ENCODE peak calls at places on chromosomes 6 and 20, in eight cellular contexts. One of them, this sample, is unnamed.

GRCh38 chr6:36241728-36242127 is 28.1 kb upstream of the PNPLA1 start:
- DNase-seq in AG04449: no peak
- DNase-seq in heart left ventricle: no peak
- DNase-seq in choroid plexus epithelial cell: peak; percentile 23
- DNase-seq in fibroblast of pulmonary artery: peak; percentile 79
- DNase-seq in mammary epithelial cell: no peak
- DNase-seq in GM12865: peak; percentile 60
- DNase-seq in hepatocyte: no peak
- DNase-seq in this sample: no peak

GRCh38 chr6:25253371-25253770 is 25.8 kb upstream of the CARMIL1 start:
- DNase-seq in heart left ventricle: no peak
- DNase-seq in AG04449: no peak
- DNase-seq in fibroblast of pulmonary artery: no peak
- DNase-seq in GM12865: no peak
- DNase-seq in mammary epithelial cell: peak; percentile 64
- DNase-seq in choroid plexus epithelial cell: no peak
- DNase-seq in hepatocyte: no peak
- DNase-seq in this sample: no peak

GRCh38 chr6:1634081-1634480 is 24.4 kb downstream of the FOXC1 start:
- DNase-seq in fibroblast of pulmonary artery: no peak
- DNase-seq in AG04449: no peak
- DNase-seq in hepatocyte: no peak
- DNase-seq in heart left ventricle: no peak
- DNase-seq in choroid plexus epithelial cell: no peak
- DNase-seq in mammary epithelial cell: no peak
- DNase-seq in GM12865: no peak
- DNase-seq in this sample: no peak

GRCh38 chr20:60255426-60255825 is 297.2 kb downstream of the CDH26 start:
- DNase-seq in hepatocyte: no peak
- DNase-seq in AG04449: no peak
- DNase-seq in choroid plexus epithelial cell: no peak
- DNase-seq in fibroblast of pulmonary artery: no peak
- DNase-seq in GM12865: no peak
- DNase-seq in heart left ventricle: no peak
- DNase-seq in mammary epithelial cell: no peak
- DNase-seq in this sample: no peak

GRCh38 chr20:53608456-53609413 is 15.1 kb upstream of the ZNF217 start:
- DNase-seq in GM12865: no peak
- DNase-seq in mammary epithelial cell: no peak
- DNase-seq in AG04449: no peak
- DNase-seq in hepatocyte: peak; percentile 20
- DNase-seq in fibroblast of pulmonary artery: no peak
- DNase-seq in choroid plexus epithelial cell: peak; percentile 43
- DNase-seq in heart left ventricle: no peak
- DNase-seq in this sample: no peak

GRCh38 chr6:9540126-9540525 is 874.7 kb downstream of the TFAP2A start:
- DNase-seq in fibroblast of pulmonary artery: peak; percentile 55
- DNase-seq in mammary epithelial cell: no peak
- DNase-seq in hepatocyte: no peak
- DNase-seq in GM12865: no peak
- DNase-seq in choroid plexus epithelial cell: no peak
- DNase-seq in AG04449: no peak
- DNase-seq in heart left ventricle: no peak
- DNase-seq in this sample: no peak

GRCh38 chr6:136016228-136017225 is 165.0 kb downstream of the PDE7B start:
- DNase-seq in choroid plexus epithelial cell: peak; percentile 80
- DNase-seq in heart left ventricle: no peak
- DNase-seq in hepatocyte: no peak
- DNase-seq in AG04449: no peak
- DNase-seq in fibroblast of pulmonary artery: no peak
- DNase-seq in GM12865: no peak
- DNase-seq in mammary epithelial cell: no peak
- DNase-seq in this sample: peak; percentile 23

GRCh38 chr6:157134402-157135074 is 188.8 kb downstream of the TMEM242 start:
- DNase-seq in GM12865: no peak
- DNase-seq in choroid plexus epithelial cell: no peak
- DNase-seq in heart left ventricle: peak; percentile 76
- DNase-seq in AG04449: no peak
- DNase-seq in hepatocyte: no peak
- DNase-seq in mammary epithelial cell: no peak
- DNase-seq in fibroblast of pulmonary artery: peak; percentile 67
- DNase-seq in this sample: no peak

GRCh38 chr6:163772701-163773100 is 358.2 kb downstream of the QKI start:
- DNase-seq in choroid plexus epithelial cell: no peak
- DNase-seq in heart left ventricle: no peak
- DNase-seq in fibroblast of pulmonary artery: no peak
- DNase-seq in mammary epithelial cell: no peak
- DNase-seq in GM12865: no peak
- DNase-seq in hepatocyte: no peak
- DNase-seq in AG04449: no peak
- DNase-seq in this sample: no peak

GRCh38 chr6:163775313-163775712 is 360.8 kb downstream of the QKI start:
- DNase-seq in AG04449: no peak
- DNase-seq in mammary epithelial cell: no peak
- DNase-seq in GM12865: no peak
- DNase-seq in choroid plexus epithelial cell: no peak
- DNase-seq in fibroblast of pulmonary artery: no peak
- DNase-seq in heart left ventricle: no peak
- DNase-seq in hepatocyte: no peak
- DNase-seq in this sample: no peak

GRCh38 chr6:163776549-163777378 is 362.2 kb downstream of the QKI start:
- DNase-seq in choroid plexus epithelial cell: no peak
- DNase-seq in GM12865: no peak
- DNase-seq in hepatocyte: no peak
- DNase-seq in mammary epithelial cell: no peak
- DNase-seq in AG04449: no peak
- DNase-seq in heart left ventricle: no peak
- DNase-seq in fibroblast of pulmonary artery: no peak
- DNase-seq in this sample: no peak

GRCh38 chr6:163773646-163774045 is 359.1 kb downstream of the QKI start:
- DNase-seq in GM12865: no peak
- DNase-seq in fibroblast of pulmonary artery: no peak
- DNase-seq in hepatocyte: no peak
- DNase-seq in choroid plexus epithelial cell: no peak
- DNase-seq in AG04449: no peak
- DNase-seq in heart left ventricle: no peak
- DNase-seq in mammary epithelial cell: no peak
- DNase-seq in this sample: no peak

DNA sequence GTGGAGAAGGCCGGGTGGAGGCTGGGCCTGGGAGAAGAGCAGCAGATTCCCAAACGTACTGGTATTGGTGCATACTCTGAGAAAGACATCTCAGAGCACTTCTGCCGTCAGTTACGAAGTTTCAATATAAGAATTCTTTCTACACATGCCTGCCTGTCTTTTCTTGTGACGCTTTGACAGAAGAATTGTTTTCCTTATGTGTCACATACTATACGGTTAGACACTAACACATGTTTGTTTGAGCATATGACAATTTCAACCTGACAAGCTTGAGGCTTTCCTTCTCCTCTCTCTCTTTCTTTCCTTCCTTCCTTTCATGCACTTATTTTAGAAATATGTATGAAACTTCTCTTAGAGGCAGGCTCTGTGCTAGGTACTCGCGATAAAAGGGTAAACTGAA is 360.0 kb downstream of the QKI start:
- DNase-seq in hepatocyte: no peak
- DNase-seq in mammary epithelial cell: no peak
- DNase-seq in fibroblast of pulmonary artery: no peak
- DNase-seq in heart left ventricle: no peak
- DNase-seq in AG04449: no peak
- DNase-seq in GM12865: no peak
- DNase-seq in choroid plexus epithelial cell: no peak
- DNase-seq in this sample: no peak
- TF ChIP-seq CTCF in hepatocyte: no peak
- TF ChIP-seq CTCF in mammary epithelial cell: no peak
- TF ChIP-seq CTCF in fibroblast of pulmonary artery: no peak
- TF ChIP-seq CTCF in heart left ventricle: no peak
- TF ChIP-seq CTCF in AG04449: no peak
- TF ChIP-seq CTCF in GM12865: no peak
- TF ChIP-seq CTCF in choroid plexus epithelial cell: no peak
- TF ChIP-seq CTCF in this sample: no peak

DNA sequence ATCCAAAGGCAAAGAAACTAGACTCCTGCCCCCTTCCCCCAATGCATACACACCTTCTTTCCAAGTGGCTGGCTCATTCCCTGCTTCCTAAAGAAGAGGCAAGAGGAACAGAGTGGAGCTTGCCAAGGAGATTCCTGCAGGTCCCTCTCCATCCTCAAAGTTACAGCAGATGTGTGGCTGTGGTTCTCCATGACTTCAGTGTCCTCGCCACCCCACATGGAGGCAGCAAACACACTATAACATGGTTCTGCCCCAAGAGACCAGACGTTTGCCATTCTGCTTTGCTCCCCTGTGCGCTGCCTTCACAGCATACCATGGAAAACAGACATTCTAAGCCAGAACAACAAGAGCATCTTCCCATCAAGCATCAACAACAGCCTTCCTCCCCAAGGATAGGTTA is 84.4 kb downstream of the BACH2 start:
- DNase-seq in mammary epithelial cell: no peak
- DNase-seq in GM12865: peak; percentile 14
- DNase-seq in AG04449: no peak
- DNase-seq in heart left ventricle: no peak
- DNase-seq in hepatocyte: no peak
- DNase-seq in choroid plexus epithelial cell: no peak
- DNase-seq in fibroblast of pulmonary artery: no peak
- DNase-seq in this sample: no peak
- TF ChIP-seq CTCF in mammary epithelial cell: peak; percentile 4
- TF ChIP-seq CTCF in GM12865: peak; percentile 4
- TF ChIP-seq CTCF in AG04449: no peak
- TF ChIP-seq CTCF in heart left ventricle: no peak
- TF ChIP-seq CTCF in hepatocyte: no peak
- TF ChIP-seq CTCF in choroid plexus epithelial cell: peak; percentile 7
- TF ChIP-seq CTCF in fibroblast of pulmonary artery: no peak
- TF ChIP-seq CTCF in this sample: peak; percentile 21

GRCh38 chr20:10619427-10619826 is 54.4 kb downstream of the JAG1 start:
- DNase-seq in GM12865: no peak
- DNase-seq in heart left ventricle: no peak
- DNase-seq in AG04449: peak; percentile 88
- DNase-seq in hepatocyte: peak; percentile 40
- DNase-seq in fibroblast of pulmonary artery: peak; percentile 91
- DNase-seq in choroid plexus epithelial cell: peak; percentile 84
- DNase-seq in mammary epithelial cell: peak; percentile 94
- DNase-seq in this sample: peak; percentile 82

GRCh38 chr20:10625641-10626040 is 48.2 kb downstream of the JAG1 start:
- DNase-seq in fibroblast of pulmonary artery: no peak
- DNase-seq in hepatocyte: no peak
- DNase-seq in AG04449: no peak
- DNase-seq in mammary epithelial cell: peak; percentile 21
- DNase-seq in heart left ventricle: no peak
- DNase-seq in choroid plexus epithelial cell: no peak
- DNase-seq in GM12865: no peak
- DNase-seq in this sample: no peak

GRCh38 chr20:10626896-10627295 is 46.9 kb downstream of the JAG1 start:
- DNase-seq in choroid plexus epithelial cell: peak; percentile 37
- DNase-seq in GM12865: no peak
- DNase-seq in heart left ventricle: no peak
- DNase-seq in fibroblast of pulmonary artery: peak; percentile 82
- DNase-seq in AG04449: no peak
- DNase-seq in mammary epithelial cell: peak; percentile 71
- DNase-seq in hepatocyte: no peak
- DNase-seq in this sample: no peak

GRCh38 chr20:10621159-10621558 is 52.6 kb downstream of the JAG1 start:
- DNase-seq in mammary epithelial cell: no peak
- DNase-seq in choroid plexus epithelial cell: no peak
- DNase-seq in hepatocyte: no peak
- DNase-seq in AG04449: no peak
- DNase-seq in fibroblast of pulmonary artery: no peak
- DNase-seq in GM12865: no peak
- DNase-seq in heart left ventricle: no peak
- DNase-seq in this sample: no peak

DNA sequence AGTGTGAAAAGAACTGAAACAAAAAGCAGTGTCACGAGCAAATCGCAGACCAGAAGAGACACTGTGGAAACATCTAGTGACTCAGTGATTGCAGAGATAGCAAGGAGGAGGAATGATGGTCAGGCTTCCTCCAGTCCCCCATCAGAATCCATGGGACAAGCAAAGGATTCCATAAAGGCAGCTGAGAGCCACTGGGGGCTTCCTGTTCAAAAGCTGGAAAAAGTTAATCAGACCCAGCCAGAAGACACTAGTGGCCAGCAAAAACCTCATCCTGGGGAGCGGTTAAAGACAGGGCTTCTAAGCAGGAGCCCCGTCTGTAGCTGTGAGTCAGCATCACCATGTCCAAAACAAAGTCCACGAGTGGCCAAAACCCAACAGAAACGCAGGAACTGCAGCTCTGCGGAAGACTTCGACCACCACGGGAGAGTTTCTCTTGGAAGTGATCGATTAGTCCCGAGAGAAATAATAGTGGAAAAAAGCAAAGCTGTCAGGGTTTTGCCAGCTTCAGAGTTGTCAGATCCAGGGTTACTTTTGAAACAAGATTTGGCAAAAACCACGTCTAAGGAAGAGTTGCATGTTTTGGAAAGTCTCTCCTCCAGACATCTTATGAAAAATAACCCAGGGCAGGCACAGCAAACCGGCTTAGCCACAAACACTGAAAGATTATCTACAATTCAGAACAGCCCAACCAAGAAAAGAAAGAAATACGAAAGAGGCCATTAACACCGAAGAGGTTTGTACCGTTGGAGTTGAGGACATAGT is 51.0 kb downstream of the JAG1 start:
- DNase-seq in fibroblast of pulmonary artery: peak; percentile 77
- DNase-seq in choroid plexus epithelial cell: peak; percentile 83
- DNase-seq in hepatocyte: no peak
- DNase-seq in GM12865: no peak
- DNase-seq in AG04449: no peak
- DNase-seq in heart left ventricle: peak; percentile 59
- DNase-seq in mammary epithelial cell: peak; percentile 40
- DNase-seq in this sample: peak; percentile 66
- TF ChIP-seq CTCF in fibroblast of pulmonary artery: no peak
- TF ChIP-seq CTCF in choroid plexus epithelial cell: peak; percentile 20
- TF ChIP-seq CTCF in hepatocyte: no peak
- TF ChIP-seq CTCF in GM12865: no peak
- TF ChIP-seq CTCF in AG04449: no peak
- TF ChIP-seq CTCF in heart left ventricle: no peak
- TF ChIP-seq CTCF in mammary epithelial cell: no peak
- TF ChIP-seq CTCF in this sample: no peak

GRCh38 chr20:38278763-38279162 is 18.2 kb upstream of the KIAA1755 start:
- DNase-seq in mammary epithelial cell: no peak
- DNase-seq in GM12865: no peak
- DNase-seq in choroid plexus epithelial cell: no peak
- DNase-seq in hepatocyte: no peak
- DNase-seq in heart left ventricle: no peak
- DNase-seq in fibroblast of pulmonary artery: no peak
- DNase-seq in AG04449: no peak
- DNase-seq in this sample: no peak

GRCh38 chr20:38278150-38278549 is 17.6 kb upstream of the KIAA1755 start:
- DNase-seq in hepatocyte: no peak
- DNase-seq in heart left ventricle: no peak
- DNase-seq in choroid plexus epithelial cell: peak; percentile 91
- DNase-seq in AG04449: no peak
- DNase-seq in mammary epithelial cell: no peak
- DNase-seq in GM12865: no peak
- DNase-seq in fibroblast of pulmonary artery: no peak
- DNase-seq in this sample: no peak

GRCh38 chr20:38275815-38276550 is 15.4 kb upstream of the KIAA1755 start:
- DNase-seq in hepatocyte: no peak
- DNase-seq in fibroblast of pulmonary artery: peak; percentile 85
- DNase-seq in mammary epithelial cell: peak; percentile 83
- DNase-seq in AG04449: peak; percentile 77
- DNase-seq in choroid plexus epithelial cell: peak; percentile 87
- DNase-seq in heart left ventricle: no peak
- DNase-seq in GM12865: no peak
- DNase-seq in this sample: peak; percentile 91

GRCh38 chr20:38277691-38278090 is 17.2 kb upstream of the KIAA1755 start:
- DNase-seq in fibroblast of pulmonary artery: no peak
- DNase-seq in hepatocyte: no peak
- DNase-seq in AG04449: no peak
- DNase-seq in heart left ventricle: no peak
- DNase-seq in mammary epithelial cell: no peak
- DNase-seq in GM12865: no peak
- DNase-seq in choroid plexus epithelial cell: no peak
- DNase-seq in this sample: no peak

GRCh38 chr20:38277285-38277684 is 16.8 kb upstream of the KIAA1755 start:
- DNase-seq in GM12865: no peak
- DNase-seq in AG04449: no peak
- DNase-seq in mammary epithelial cell: no peak
- DNase-seq in fibroblast of pulmonary artery: no peak
- DNase-seq in choroid plexus epithelial cell: no peak
- DNase-seq in hepatocyte: no peak
- DNase-seq in heart left ventricle: no peak
- DNase-seq in this sample: no peak
- TF ChIP-seq CTCF in GM12865: no peak
- TF ChIP-seq CTCF in AG04449: no peak
- TF ChIP-seq CTCF in mammary epithelial cell: no peak
- TF ChIP-seq CTCF in fibroblast of pulmonary artery: no peak
- TF ChIP-seq CTCF in choroid plexus epithelial cell: no peak
- TF ChIP-seq CTCF in hepatocyte: no peak
- TF ChIP-seq CTCF in heart left ventricle: no peak
- TF ChIP-seq CTCF in this sample: no peak